ENCODE peak calls at places on chromosome 1, in eight cellular contexts. D is astrocyte; L is CD4-positive, alpha-beta T cell; X is Peyer's patch; B is NT2/D1; H is thyroid gland; C is AG04450; J is prostate gland. N is an unnamed sample. For H3K9me3 and H3K27me3, the result is how much of the 10 kb centered on the place peaks cover.

GRCh38 chr1:40045182-40045581 is 4.7 kb downstream of the CAP1 start:
- DNase-seq in D (peak), L (no peak), X (no peak), B (no peak), H (no peak), C (no peak), J (no peak), N (no peak)

GRCh38 chr1:200262326-200262965 is 147.4 kb downstream of the ZNF281 start:
- DNase-seq in D (no peak), L (no peak), X (no peak), B (no peak), H (no peak), C (no peak), J (no peak), N (no peak)

GRCh38 chr1:65308781-65309316 is 494 bp upstream of the DNAJC6 start:
- DNase-seq in D (no peak), L (no peak), X (no peak), B (no peak), H (no peak), C (no peak), J (no peak), N (no peak)

GRCh38 chr1:180247061-180247460 is 17.0 kb downstream of the LHX4 start:
- DNase-seq in D (no peak), L (no peak), X (no peak), B (no peak), H (no peak), C (no peak), J (no peak), N (no peak)

GRCh38 chr1:9200441-9200840 is 34.1 kb upstream of the H6PD start:
- DNase-seq in D (no peak), L (no peak), X (no peak), B (no peak), H (no peak), C (no peak), J (no peak), N (no peak)

GRCh38 chr1:54671985-54672608 is 30.5 kb downstream of the MROH7 start:
- DNase-seq in D (peak), L (peak), X (peak), B (peak), H (no peak), C (no peak), J (peak), N (peak)

GRCh38 chr1:42927274-42927841 is 31.3 kb downstream of the SLC2A1 start:
- DNase-seq in D (no peak), L (no peak), X (no peak), B (no peak), H (no peak), C (no peak), J (no peak), N (no peak)

GRCh38 chr1:229694053-229694693 is 68.1 kb downstream of the URB2 start:
- DNase-seq in D (peak), L (no peak), X (no peak), B (peak), H (peak), C (peak), J (no peak), N (no peak)

GRCh38 chr1:22922640-22923039 is 50.0 kb downstream of the LACTBL1 start:
- DNase-seq in D (no peak), L (no peak), X (no peak), B (no peak), H (no peak), C (no peak), J (no peak), N (no peak)

GRCh38 chr1:33258788-33259274 is 2.5 kb downstream of the ZNF362 start:
- DNase-seq in D (no peak), L (no peak), X (no peak), B (no peak), H (no peak), C (no peak), J (no peak), N (no peak)

GRCh38 chr1:248758352-248758751 is 2.8 kb upstream of the LYPD8 start:
- DNase-seq in D (no peak), L (no peak), X (no peak), B (no peak), H (no peak), C (no peak), J (no peak), N (no peak)
- H3K9me3 ChIP-seq in D (under half), L (under half), X (under half), B (under half), H (under half), C (under half), J (under half), N (under half)

GRCh38 chr1:156655151-156655903 is 13.4 kb downstream of the BCAN start:
- DNase-seq in D (no peak), L (no peak), X (no peak), B (no peak), H (peak), C (no peak), J (no peak), N (no peak)
- H3K27me3 ChIP-seq in D (under half), L (half or more), X (under half), B (under half), H (under half), C (half or more), J (under half), N (under half)

GRCh38 chr1:90993245-90993644 is 28.6 kb downstream of the ZNF644 start:
- DNase-seq in D (no peak), L (no peak), X (no peak), B (no peak), H (no peak), C (no peak), J (no peak), N (no peak)

GRCh38 chr1:90987860-90988259 is 34.0 kb downstream of the ZNF644 start:
- DNase-seq in D (no peak), L (no peak), X (no peak), B (no peak), H (no peak), C (no peak), J (no peak), N (no peak)

GRCh38 chr1:90989302-90989701 is 32.5 kb downstream of the ZNF644 start:
- DNase-seq in D (no peak), L (no peak), X (no peak), B (no peak), H (no peak), C (no peak), J (no peak), N (no peak)

GRCh38 chr1:90989990-90990389 is 31.8 kb downstream of the ZNF644 start:
- DNase-seq in D (no peak), L (no peak), X (no peak), B (no peak), H (no peak), C (no peak), J (no peak), N (no peak)

GRCh38 chr1:90990779-90991178 is 31.1 kb downstream of the ZNF644 start:
- DNase-seq in D (no peak), L (no peak), X (no peak), B (no peak), H (no peak), C (no peak), J (no peak), N (no peak)
- H3K9me3 ChIP-seq in D (under half), L (under half), X (under half), B (under half), H (under half), C (under half), J (under half), N (under half)

DNA sequence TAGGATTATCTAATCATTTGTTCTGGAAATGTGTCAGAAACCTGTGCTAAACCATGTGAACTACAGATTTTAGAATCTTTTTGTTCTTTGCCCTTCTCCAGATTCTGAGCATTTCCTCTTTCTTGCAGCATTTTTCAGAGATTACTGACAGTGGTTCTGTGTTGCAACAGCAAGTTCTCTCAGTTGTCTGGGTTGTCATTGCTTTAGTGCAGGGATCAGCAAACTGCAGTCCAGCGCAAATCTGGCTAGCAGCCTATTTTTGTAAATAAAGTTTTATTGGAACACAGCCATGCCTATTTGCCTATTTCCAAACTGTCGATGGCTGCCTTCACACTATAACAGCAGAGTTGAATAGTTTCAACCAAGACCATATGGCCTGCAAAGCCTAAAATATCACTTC is 66.3 kb upstream of the LRRC8D start:
- DNase-seq in D (no peak), L (no peak), X (no peak), B (no peak), H (no peak), C (peak), J (no peak), N (no peak)
- H3K27me3 ChIP-seq in D (under half), L (under half), X (under half), B (under half), H (under half), C (under half), J (under half), N (under half)

GRCh38 chr1:216032977-216033376 is 390.3 kb downstream of the USH2A start:
- DNase-seq in D (no peak), L (no peak), X (no peak), B (no peak), H (no peak), C (no peak), J (no peak), N (no peak)

GRCh38 chr1:216028630-216029029 is 394.6 kb downstream of the USH2A start:
- DNase-seq in D (no peak), L (no peak), X (no peak), B (no peak), H (no peak), C (no peak), J (no peak), N (no peak)

GRCh38 chr1:216034506-216034905 is 388.7 kb downstream of the USH2A start:
- DNase-seq in D (no peak), L (no peak), X (no peak), B (peak), H (no peak), C (no peak), J (no peak), N (peak)

GRCh38 chr1:216032284-216032683 is 391.0 kb downstream of the USH2A start:
- DNase-seq in D (no peak), L (no peak), X (no peak), B (no peak), H (no peak), C (no peak), J (no peak), N (no peak)
- H3K9me3 ChIP-seq in D (under half), L (under half), X (under half), B (under half), H (under half), C (under half), J (under half), N (under half)

GRCh38 chr1:228321895-228322294 is 84.7 kb downstream of the TRIM11 start:
- DNase-seq in D (no peak), L (no peak), X (no peak), B (no peak), H (no peak), C (no peak), J (no peak), N (no peak)

GRCh38 chr1:228321478-228321877 is 85.2 kb downstream of the TRIM11 start:
- DNase-seq in D (no peak), L (no peak), X (no peak), B (no peak), H (no peak), C (no peak), J (no peak), N (no peak)

GRCh38 chr1:228325267-228325666 is 81.4 kb downstream of the TRIM11 start:
- DNase-seq in D (no peak), L (no peak), X (no peak), B (no peak), H (no peak), C (no peak), J (no peak), N (no peak)

GRCh38 chr1:228320394-228320793 is 86.2 kb downstream of the TRIM11 start:
- DNase-seq in D (no peak), L (no peak), X (no peak), B (no peak), H (no peak), C (no peak), J (no peak), N (no peak)

DNA sequence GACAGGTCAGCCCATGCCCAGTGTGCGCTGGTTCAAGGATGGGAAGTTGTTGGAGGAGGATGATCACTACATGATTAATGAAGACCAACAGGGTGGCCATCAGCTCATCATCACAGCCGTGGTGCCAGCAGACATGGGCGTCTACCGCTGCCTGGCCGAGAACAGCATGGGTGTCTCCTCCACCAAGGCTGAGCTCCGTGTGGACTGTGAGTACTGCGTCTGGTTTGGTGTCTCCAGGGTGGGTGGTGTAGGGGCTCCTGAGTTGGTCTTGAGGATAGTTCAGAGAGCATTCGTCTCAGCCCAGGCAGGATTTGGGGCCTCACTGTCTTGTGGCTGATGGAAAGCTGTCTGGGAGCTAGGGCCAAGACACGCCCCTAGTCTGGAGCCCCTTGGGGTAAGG is 83.2 kb downstream of the TRIM11 start:
- DNase-seq in D (no peak), L (no peak), X (no peak), B (no peak), H (no peak), C (no peak), J (no peak), N (no peak)
- H3K27me3 ChIP-seq in D (under half), L (under half), X (under half), B (under half), H (under half), C (under half), J (under half), N (under half)

DNA sequence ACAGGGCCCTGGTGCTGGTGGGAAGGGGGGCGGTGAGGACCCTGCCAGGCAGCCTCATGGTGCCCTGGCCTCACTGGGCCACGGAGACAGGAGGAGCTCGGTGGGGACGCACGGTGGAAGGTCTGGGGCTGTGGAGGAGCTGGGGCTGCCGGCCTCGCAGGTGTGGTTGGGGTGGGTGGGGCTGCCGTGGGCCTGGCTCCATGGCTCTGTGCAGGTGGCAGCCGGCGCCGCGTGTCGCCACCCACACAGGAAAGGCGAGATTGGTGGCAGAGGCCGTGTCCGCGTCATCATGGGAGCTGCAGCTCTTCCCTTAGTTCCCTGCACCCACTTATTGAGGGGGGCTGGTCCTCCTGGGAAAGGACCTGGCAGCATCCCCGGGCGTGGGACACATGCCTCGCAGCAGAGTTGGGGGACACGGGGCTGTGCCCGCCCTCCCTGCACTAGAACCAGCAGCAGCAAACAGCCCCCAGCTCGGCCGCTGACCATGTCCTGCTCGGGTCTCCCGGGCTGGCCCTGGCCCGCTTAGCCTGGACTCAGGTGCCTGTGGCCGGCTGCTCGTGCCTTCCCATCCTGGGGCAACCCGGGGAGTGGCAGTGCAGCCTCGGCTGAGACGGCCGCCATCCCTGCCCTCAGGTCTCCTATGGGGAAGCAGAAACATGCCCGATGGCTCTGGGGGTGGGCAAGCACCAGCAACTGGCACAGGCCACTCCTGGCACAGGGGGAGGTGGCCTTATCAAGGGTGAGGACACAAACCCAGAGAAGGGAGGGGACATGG is 7.5 kb upstream of the TTC34 start:
- DNase-seq in D (no peak), L (no peak), X (no peak), B (no peak), H (no peak), C (no peak), J (no peak), N (no peak)
- H3K9me3 ChIP-seq in D (under half), L (under half), X (under half), B (under half), H (under half), C (half or more), J (under half), N (under half)

GRCh38 chr1:85198864-85199263 is 2.0 kb downstream of the SYDE2 start:
- DNase-seq in D (no peak), L (no peak), X (no peak), B (no peak), H (no peak), C (no peak), J (no peak), N (peak)
- H3K27me3 ChIP-seq in D (under half), L (under half), X (under half), B (under half), H (under half), C (under half), J (under half), N (under half)

N was measured in HAP-1.